ENCODE peak calls at places on chromosomes 1 and 21, in seven cellular contexts. One of them, this sample, is unnamed.
A peak's percentile ranks its signal among the peaks of the same experiment; 100 is the strongest.

GRCh38 chr1:170619167-170620030 is 44.5 kb upstream of the PRRX1 start:
- DNase-seq in stimulated activated CD4-positive, alpha-beta T cell treated with anti-CD3 and anti-CD28 coated beads, Interleukin-4, amount 100 ng/mL, for 24 hours: no peak
- DNase-seq in NCI-H1105: peak; percentile 57
- DNase-seq in activated CD4-positive, alpha-beta T cell treated with anti-CD3 and anti-CD28 coated beads for 36 hours: no peak
- DNase-seq in ureter: no peak
- DNase-seq in cardiac fibroblast: no peak
- DNase-seq in NCI-H446 treated with DMSO at 0.1 percent for 48 hours: peak; percentile 99
- DNase-seq in this sample: peak; percentile 80

GRCh38 chr1:232487236-232487635 is 142.7 kb downstream of the SIPA1L2 start:
- DNase-seq in stimulated activated CD4-positive, alpha-beta T cell treated with anti-CD3 and anti-CD28 coated beads, Interleukin-4, amount 100 ng/mL, for 24 hours: no peak
- DNase-seq in NCI-H1105: no peak
- DNase-seq in activated CD4-positive, alpha-beta T cell treated with anti-CD3 and anti-CD28 coated beads for 36 hours: no peak
- DNase-seq in ureter: no peak
- DNase-seq in cardiac fibroblast: no peak
- DNase-seq in NCI-H446 treated with DMSO at 0.1 percent for 48 hours: no peak
- DNase-seq in this sample: no peak

GRCh38 chr1:116760996-116761665 is 6.9 kb downstream of the CD2 start:
- DNase-seq in stimulated activated CD4-positive, alpha-beta T cell treated with anti-CD3 and anti-CD28 coated beads, Interleukin-4, amount 100 ng/mL, for 24 hours: no peak
- DNase-seq in NCI-H1105: no peak
- DNase-seq in activated CD4-positive, alpha-beta T cell treated with anti-CD3 and anti-CD28 coated beads for 36 hours: no peak
- DNase-seq in ureter: no peak
- DNase-seq in cardiac fibroblast: no peak
- DNase-seq in NCI-H446 treated with DMSO at 0.1 percent for 48 hours: no peak
- DNase-seq in this sample: no peak

GRCh38 chr1:25772692-25773245 is 27.2 kb upstream of the SELENON start:
- DNase-seq in stimulated activated CD4-positive, alpha-beta T cell treated with anti-CD3 and anti-CD28 coated beads, Interleukin-4, amount 100 ng/mL, for 24 hours: no peak
- DNase-seq in NCI-H1105: no peak
- DNase-seq in activated CD4-positive, alpha-beta T cell treated with anti-CD3 and anti-CD28 coated beads for 36 hours: no peak
- DNase-seq in ureter: no peak
- DNase-seq in cardiac fibroblast: no peak
- DNase-seq in NCI-H446 treated with DMSO at 0.1 percent for 48 hours: no peak
- DNase-seq in this sample: no peak

GRCh38 chr1:89724369-89725015 is 91.6 kb downstream of the LRRC8C start:
- DNase-seq in stimulated activated CD4-positive, alpha-beta T cell treated with anti-CD3 and anti-CD28 coated beads, Interleukin-4, amount 100 ng/mL, for 24 hours: peak; percentile 75
- DNase-seq in NCI-H1105: no peak
- DNase-seq in activated CD4-positive, alpha-beta T cell treated with anti-CD3 and anti-CD28 coated beads for 36 hours: peak; percentile 80
- DNase-seq in ureter: no peak
- DNase-seq in cardiac fibroblast: peak; percentile 33
- DNase-seq in NCI-H446 treated with DMSO at 0.1 percent for 48 hours: no peak
- DNase-seq in this sample: peak; percentile 9

GRCh38 chr1:210272666-210273065 is 40.1 kb downstream of the SERTAD4 start:
- DNase-seq in stimulated activated CD4-positive, alpha-beta T cell treated with anti-CD3 and anti-CD28 coated beads, Interleukin-4, amount 100 ng/mL, for 24 hours: no peak
- DNase-seq in NCI-H1105: no peak
- DNase-seq in activated CD4-positive, alpha-beta T cell treated with anti-CD3 and anti-CD28 coated beads for 36 hours: no peak
- DNase-seq in ureter: no peak
- DNase-seq in cardiac fibroblast: no peak
- DNase-seq in NCI-H446 treated with DMSO at 0.1 percent for 48 hours: no peak
- DNase-seq in this sample: no peak

GRCh38 chr1:24417681-24418080 is 2.1 kb downstream of the NIPAL3 start:
- DNase-seq in stimulated activated CD4-positive, alpha-beta T cell treated with anti-CD3 and anti-CD28 coated beads, Interleukin-4, amount 100 ng/mL, for 24 hours: no peak
- DNase-seq in NCI-H1105: no peak
- DNase-seq in activated CD4-positive, alpha-beta T cell treated with anti-CD3 and anti-CD28 coated beads for 36 hours: no peak
- DNase-seq in ureter: no peak
- DNase-seq in cardiac fibroblast: no peak
- DNase-seq in NCI-H446 treated with DMSO at 0.1 percent for 48 hours: no peak
- DNase-seq in this sample: peak; percentile 40

GRCh38 chr21:31336739-31337040 is 7.4 kb downstream of the TIAM1 start:
- DNase-seq in stimulated activated CD4-positive, alpha-beta T cell treated with anti-CD3 and anti-CD28 coated beads, Interleukin-4, amount 100 ng/mL, for 24 hours: no peak
- DNase-seq in NCI-H1105: no peak
- DNase-seq in activated CD4-positive, alpha-beta T cell treated with anti-CD3 and anti-CD28 coated beads for 36 hours: peak; percentile 7
- DNase-seq in ureter: no peak
- DNase-seq in cardiac fibroblast: no peak
- DNase-seq in NCI-H446 treated with DMSO at 0.1 percent for 48 hours: no peak
- DNase-seq in this sample: no peak

GRCh38 chr1:230146709-230147108 is 79.7 kb downstream of the GALNT2 start:
- DNase-seq in stimulated activated CD4-positive, alpha-beta T cell treated with anti-CD3 and anti-CD28 coated beads, Interleukin-4, amount 100 ng/mL, for 24 hours: no peak
- DNase-seq in NCI-H1105: no peak
- DNase-seq in activated CD4-positive, alpha-beta T cell treated with anti-CD3 and anti-CD28 coated beads for 36 hours: no peak
- DNase-seq in ureter: no peak
- DNase-seq in cardiac fibroblast: no peak
- DNase-seq in NCI-H446 treated with DMSO at 0.1 percent for 48 hours: no peak
- DNase-seq in this sample: no peak

GRCh38 chr1:243407284-243408018 is 151.6 kb downstream of the SDCCAG8 start:
- DNase-seq in stimulated activated CD4-positive, alpha-beta T cell treated with anti-CD3 and anti-CD28 coated beads, Interleukin-4, amount 100 ng/mL, for 24 hours: no peak
- DNase-seq in NCI-H1105: no peak
- DNase-seq in activated CD4-positive, alpha-beta T cell treated with anti-CD3 and anti-CD28 coated beads for 36 hours: no peak
- DNase-seq in ureter: no peak
- DNase-seq in cardiac fibroblast: peak; percentile 59
- DNase-seq in NCI-H446 treated with DMSO at 0.1 percent for 48 hours: no peak
- DNase-seq in this sample: peak; percentile 78

GRCh38 chr1:180255538-180256352 is 25.7 kb downstream of the LHX4 start:
- DNase-seq in stimulated activated CD4-positive, alpha-beta T cell treated with anti-CD3 and anti-CD28 coated beads, Interleukin-4, amount 100 ng/mL, for 24 hours: no peak
- DNase-seq in NCI-H1105: no peak
- DNase-seq in activated CD4-positive, alpha-beta T cell treated with anti-CD3 and anti-CD28 coated beads for 36 hours: no peak
- DNase-seq in ureter: no peak
- DNase-seq in cardiac fibroblast: no peak
- DNase-seq in NCI-H446 treated with DMSO at 0.1 percent for 48 hours: no peak
- DNase-seq in this sample: no peak

GRCh38 chr1:41868241-41868953 is 50.3 kb downstream of the HIVEP3 start:
- DNase-seq in stimulated activated CD4-positive, alpha-beta T cell treated with anti-CD3 and anti-CD28 coated beads, Interleukin-4, amount 100 ng/mL, for 24 hours: peak; percentile 28
- DNase-seq in NCI-H1105: no peak
- DNase-seq in activated CD4-positive, alpha-beta T cell treated with anti-CD3 and anti-CD28 coated beads for 36 hours: peak; percentile 61
- DNase-seq in ureter: no peak
- DNase-seq in cardiac fibroblast: no peak
- DNase-seq in NCI-H446 treated with DMSO at 0.1 percent for 48 hours: no peak
- DNase-seq in this sample: peak; percentile 31

GRCh38 chr1:233005703-233006102 is 55.3 kb downstream of the NTPCR start:
- DNase-seq in stimulated activated CD4-positive, alpha-beta T cell treated with anti-CD3 and anti-CD28 coated beads, Interleukin-4, amount 100 ng/mL, for 24 hours: no peak
- DNase-seq in NCI-H1105: no peak
- DNase-seq in activated CD4-positive, alpha-beta T cell treated with anti-CD3 and anti-CD28 coated beads for 36 hours: no peak
- DNase-seq in ureter: no peak
- DNase-seq in cardiac fibroblast: no peak
- DNase-seq in NCI-H446 treated with DMSO at 0.1 percent for 48 hours: no peak
- DNase-seq in this sample: peak; percentile 41

GRCh38 chr1:197811769-197812168 is 36.5 kb upstream of the DENND1B start:
- DNase-seq in stimulated activated CD4-positive, alpha-beta T cell treated with anti-CD3 and anti-CD28 coated beads, Interleukin-4, amount 100 ng/mL, for 24 hours: no peak
- DNase-seq in NCI-H1105: no peak
- DNase-seq in activated CD4-positive, alpha-beta T cell treated with anti-CD3 and anti-CD28 coated beads for 36 hours: no peak
- DNase-seq in ureter: no peak
- DNase-seq in cardiac fibroblast: no peak
- DNase-seq in NCI-H446 treated with DMSO at 0.1 percent for 48 hours: no peak
- DNase-seq in this sample: peak; percentile 52

GRCh38 chr1:166705376-166706289 is 133.6 kb upstream of the POGK start:
- DNase-seq in stimulated activated CD4-positive, alpha-beta T cell treated with anti-CD3 and anti-CD28 coated beads, Interleukin-4, amount 100 ng/mL, for 24 hours: no peak
- DNase-seq in NCI-H1105: no peak
- DNase-seq in activated CD4-positive, alpha-beta T cell treated with anti-CD3 and anti-CD28 coated beads for 36 hours: no peak
- DNase-seq in ureter: no peak
- DNase-seq in cardiac fibroblast: no peak
- DNase-seq in NCI-H446 treated with DMSO at 0.1 percent for 48 hours: no peak
- DNase-seq in this sample: no peak

GRCh38 chr1:177921590-177921989 is 48.3 kb downstream of the SEC16B start:
- DNase-seq in stimulated activated CD4-positive, alpha-beta T cell treated with anti-CD3 and anti-CD28 coated beads, Interleukin-4, amount 100 ng/mL, for 24 hours: no peak
- DNase-seq in NCI-H1105: no peak
- DNase-seq in activated CD4-positive, alpha-beta T cell treated with anti-CD3 and anti-CD28 coated beads for 36 hours: no peak
- DNase-seq in ureter: no peak
- DNase-seq in cardiac fibroblast: no peak
- DNase-seq in NCI-H446 treated with DMSO at 0.1 percent for 48 hours: no peak
- DNase-seq in this sample: no peak

GRCh38 chr1:188689542-188689941 is 1788.1 kb downstream of the BRINP3 start:
- DNase-seq in stimulated activated CD4-positive, alpha-beta T cell treated with anti-CD3 and anti-CD28 coated beads, Interleukin-4, amount 100 ng/mL, for 24 hours: no peak
- DNase-seq in NCI-H1105: no peak
- DNase-seq in activated CD4-positive, alpha-beta T cell treated with anti-CD3 and anti-CD28 coated beads for 36 hours: no peak
- DNase-seq in ureter: no peak
- DNase-seq in cardiac fibroblast: no peak
- DNase-seq in NCI-H446 treated with DMSO at 0.1 percent for 48 hours: peak; percentile 50
- DNase-seq in this sample: peak; percentile 64

GRCh38 chr1:25562101-25562927 is 18.9 kb downstream of the LDLRAP1 start:
- DNase-seq in stimulated activated CD4-positive, alpha-beta T cell treated with anti-CD3 and anti-CD28 coated beads, Interleukin-4, amount 100 ng/mL, for 24 hours: peak; percentile 67
- DNase-seq in NCI-H1105: no peak
- DNase-seq in activated CD4-positive, alpha-beta T cell treated with anti-CD3 and anti-CD28 coated beads for 36 hours: peak; percentile 80
- DNase-seq in ureter: peak; percentile 75
- DNase-seq in cardiac fibroblast: no peak
- DNase-seq in NCI-H446 treated with DMSO at 0.1 percent for 48 hours: no peak
- DNase-seq in this sample: no peak